ENCODE peak calls at places on chromosomes 12 and 14, in seven cellular contexts. I is thoracic aorta; T is CD4-positive, alpha-beta memory T cell; H is upper lobe of right lung; Z is neuronal stem cell; U is heart left ventricle; C is heart right ventricle. K is an unnamed sample. For H3K4me1 and H3K36me3, the result is how much of the 10 kb centered on the place peaks cover.

GRCh38 chr12:68342966-68343365 is 10.8 kb upstream of the MDM1 start:
- DNase-seq in T (no peak), I (no peak), Z (no peak), U (no peak), H (no peak), C (no peak), K (no peak)

GRCh38 chr14:74976264-74977113 is 21.1 kb upstream of the PGF start:
- DNase-seq in C (no peak), T (no peak), Z (no peak), U (no peak), I (no peak), H (no peak), K (no peak)

GRCh38 chr12:127054531-127054930 is 1212.4 kb upstream of the TMEM132C start:
- DNase-seq in H (no peak), Z (no peak), U (no peak), I (no peak), C (no peak), T (no peak), K (no peak)

GRCh38 chr12:3274664-3275063 is 197.5 kb downstream of the TSPAN9 start:
- DNase-seq in Z (no peak), T (no peak), C (no peak), U (no peak), I (no peak), H (no peak), K (no peak)

GRCh38 chr14:48943913-48944312 is 642.3 kb downstream of the RPS29 start:
- DNase-seq in Z (no peak), C (no peak), T (no peak), U (no peak), H (no peak), I (no peak), K (no peak)

GRCh38 chr14:21326972-21327371 is 47.1 kb downstream of the RPGRIP1 start:
- DNase-seq in U (no peak), C (no peak), I (no peak), H (no peak), T (no peak), Z (no peak), K (no peak)

GRCh38 chr12:26699237-26699636 is 133.8 kb downstream of the ITPR2 start:
- DNase-seq in U (no peak), C (no peak), T (no peak), H (no peak), I (no peak), Z (no peak), K (no peak)

GRCh38 chr14:94355191-94355794 is 32.2 kb upstream of the SERPINA6 start:
- DNase-seq in C (peak), Z (peak), U (peak), T (no peak), H (peak), I (no peak), K (no peak)

GRCh38 chr14:54579606-54580005 is 12.7 kb downstream of the SAMD4A start:
- DNase-seq in H (no peak), U (no peak), Z (no peak), I (no peak), T (no peak), C (no peak), K (no peak)

GRCh38 chr14:55297611-55298323 is 26.5 kb downstream of the FBXO34 start:
- DNase-seq in T (peak), Z (no peak), I (no peak), H (no peak), C (no peak), U (no peak), K (peak)

GRCh38 chr14:56339855-56340701 is 221.9 kb downstream of the PELI2 start:
- DNase-seq in H (peak), U (peak), T (peak), Z (peak), C (peak), I (peak), K (peak)

GRCh38 chr12:80778005-80778541 is 61.4 kb downstream of the MYF5 start:
- DNase-seq in C (peak), I (no peak), U (peak), H (no peak), T (no peak), Z (no peak), K (no peak)

GRCh38 chr12:113439606-113440030 is 17.4 kb downstream of the SDSL start:
- DNase-seq in H (no peak), C (peak), Z (peak), T (no peak), U (no peak), I (no peak), K (no peak)

GRCh38 chr14:99546230-99546879 is 57.7 kb downstream of the CCDC85C start:
- DNase-seq in T (no peak), H (no peak), Z (no peak), I (no peak), U (no peak), C (no peak), K (no peak)

GRCh38 chr12:107468182-107468581 is 217.4 kb upstream of the PWP1 start:
- DNase-seq in I (no peak), U (no peak), Z (no peak), T (no peak), C (no peak), H (no peak), K (no peak)

GRCh38 chr12:93751864-93752610 is 74.9 kb downstream of the CRADD start:
- DNase-seq in C (no peak), U (no peak), T (no peak), I (no peak), H (no peak), Z (no peak), K (no peak)

GRCh38 chr12:57152408-57153038 is 5.1 kb upstream of the LRP1-AS start:
- DNase-seq in U (no peak), C (no peak), T (no peak), H (no peak), I (no peak), Z (no peak), K (no peak)

GRCh38 chr12:114166360-114166759 is 200.2 kb upstream of the RBM19 start:
- DNase-seq in U (peak), I (no peak), T (no peak), H (no peak), Z (peak), C (peak), K (no peak)

GRCh38 chr12:93783827-93784226 is 106.7 kb downstream of the CRADD start:
- DNase-seq in T (peak), H (no peak), Z (no peak), U (no peak), I (no peak), C (no peak), K (peak)

GRCh38 chr12:99027491-99027890 is 382.4 kb downstream of the APAF1 start:
- DNase-seq in U (no peak), Z (no peak), C (no peak), T (no peak), I (no peak), H (no peak), K (no peak)

GRCh38 chr12:65673732-65674131 is 150.6 kb upstream of the HMGA2 start:
- DNase-seq in Z (no peak), H (no peak), U (no peak), T (no peak), C (no peak), I (no peak), K (no peak)

GRCh38 chr12:68530965-68531364 is 79.7 kb upstream of the RAP1B start:
- DNase-seq in H (no peak), U (peak), I (peak), Z (no peak), C (peak), T (no peak), K (no peak)

GRCh38 chr14:48575772-48576171 is 900.4 kb upstream of the MDGA2 start:
- DNase-seq in C (no peak), I (no peak), U (no peak), T (no peak), Z (no peak), H (no peak), K (no peak)

DNA sequence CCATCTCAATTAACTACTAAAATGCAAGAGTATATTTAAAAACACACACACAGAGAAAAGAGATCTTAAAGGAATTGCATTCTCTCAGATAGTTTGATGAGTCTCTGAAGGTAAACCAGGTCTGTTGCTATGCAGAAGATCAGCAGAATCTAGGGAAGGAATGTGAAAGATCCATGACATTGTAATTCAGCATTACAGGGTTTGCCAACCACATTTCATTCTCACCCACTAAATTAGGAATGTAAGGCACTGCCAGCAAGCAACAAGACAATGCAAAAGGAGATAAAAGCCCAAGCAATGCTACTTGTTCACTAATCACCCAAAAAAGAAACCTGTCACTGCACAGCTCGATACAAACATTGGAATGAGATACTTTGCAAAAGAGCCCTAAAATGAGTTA is 106.3 kb downstream of the LRIG3 start:
- DNase-seq in H (no peak), T (no peak), C (no peak), Z (no peak), U (no peak), I (no peak), K (no peak)
- H3K4me1 ChIP-seq in H (under half), T (under half), C (under half), Z (under half), U (under half), I (under half), K (under half)

DNA sequence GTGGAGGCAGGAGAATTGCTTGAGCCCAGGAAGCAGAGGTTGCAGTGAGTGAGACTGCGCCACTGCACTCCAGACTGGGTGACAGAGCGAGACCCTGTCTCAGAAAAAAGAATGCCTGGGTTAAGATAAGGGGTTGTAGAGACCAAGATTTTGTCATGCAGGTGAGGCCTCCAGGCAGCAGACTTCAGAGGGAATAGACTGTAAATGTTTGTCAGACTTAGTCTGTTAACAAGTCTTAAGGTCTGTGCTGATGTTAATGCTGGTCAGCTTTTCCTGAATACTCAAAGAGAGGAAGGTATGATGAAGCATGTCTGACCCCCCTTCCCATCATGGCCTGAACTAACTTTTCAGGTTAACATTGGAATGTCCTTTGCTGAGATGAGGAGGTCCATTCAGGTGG is 83.0 kb upstream of the FUT8 start:
- DNase-seq in I (no peak), Z (no peak), U (no peak), T (no peak), C (no peak), H (no peak), K (no peak)
- H3K27ac ChIP-seq in I (no peak), Z (no peak), U (no peak), T (no peak), C (no peak), H (no peak), K (no peak)

GRCh38 chr12:124516850-124517249 is 50.6 kb downstream of the NCOR2 start:
- DNase-seq in Z (no peak), I (no peak), U (no peak), C (no peak), H (no peak), T (no peak), K (no peak)
- H3K36me3 ChIP-seq in Z (under half), I (under half), U (under half), C (under half), H (under half), T (under half), K (under half)

GRCh38 chr12:2194060-2194459 is 141.3 kb downstream of the CACNA1C start:
- DNase-seq in Z (no peak), T (no peak), I (no peak), U (no peak), C (no peak), H (no peak), K (no peak)

GRCh38 chr12:2191534-2192153 is 138.9 kb downstream of the CACNA1C start:
- DNase-seq in U (no peak), T (no peak), Z (no peak), I (no peak), H (no peak), C (no peak), K (no peak)

GRCh38 chr12:2195085-2195484 is 142.3 kb downstream of the CACNA1C start:
- DNase-seq in C (no peak), T (no peak), U (no peak), I (no peak), Z (no peak), H (no peak), K (no peak)

GRCh38 chr12:2192231-2192630 is 139.4 kb downstream of the CACNA1C start:
- DNase-seq in I (no peak), Z (no peak), T (no peak), H (no peak), U (no peak), C (no peak), K (no peak)

DNA sequence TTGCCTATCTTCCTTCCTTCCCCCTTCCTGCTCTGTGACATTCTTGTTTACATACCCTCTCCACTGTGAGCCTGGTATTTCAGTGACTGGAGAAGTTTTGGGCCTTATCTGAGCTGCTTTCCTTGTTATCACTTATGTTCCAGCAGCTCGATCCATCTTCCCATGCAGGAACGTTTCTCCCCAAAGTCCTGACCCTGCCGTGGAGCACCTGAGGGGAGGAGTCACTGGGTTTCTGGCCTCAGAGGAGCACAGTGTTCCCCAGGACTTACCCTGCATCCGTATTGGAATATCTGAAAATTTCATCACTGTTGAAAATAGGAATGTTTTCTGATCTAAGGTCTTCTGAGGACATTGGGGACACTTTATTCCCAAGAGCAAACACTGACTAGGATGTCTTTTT is 141.8 kb downstream of the CACNA1C start:
- DNase-seq in C (no peak), Z (no peak), T (no peak), I (no peak), H (no peak), U (no peak), K (no peak)
- H3K4me1 ChIP-seq in C (half or more), Z (under half), T (under half), I (under half), H (under half), U (under half), K (under half)

GRCh38 chr12:18355429-18355828 is 94.1 kb downstream of the PIK3C2G start:
- DNase-seq in I (no peak), Z (no peak), H (no peak), C (no peak), T (no peak), U (no peak), K (no peak)
- H3K27ac ChIP-seq in I (no peak), Z (no peak), H (no peak), C (no peak), T (no peak), U (no peak), K (no peak)

GRCh38 chr12:21475552-21475951 is 25.9 kb downstream of the RECQL start:
- DNase-seq in U (no peak), C (no peak), T (no peak), Z (no peak), H (no peak), I (no peak), K (no peak)

GRCh38 chr12:21476949-21477348 is 24.5 kb downstream of the RECQL start:
- DNase-seq in T (no peak), U (no peak), I (no peak), C (no peak), H (no peak), Z (no peak), K (no peak)

GRCh38 chr12:21471294-21471693 is 30.1 kb downstream of the RECQL start:
- DNase-seq in C (no peak), T (no peak), U (no peak), Z (no peak), H (no peak), I (no peak), K (no peak)

GRCh38 chr12:21472197-21472596 is 29.2 kb downstream of the RECQL start:
- DNase-seq in I (no peak), C (no peak), H (no peak), Z (no peak), T (no peak), U (no peak), K (no peak)
- H3K36me3 ChIP-seq in I (under half), C (under half), H (half or more), Z (half or more), T (under half), U (half or more), K (half or more)

GRCh38 chr14:98208074-98208675 is 1063.8 kb downstream of the BCL11B start:
- DNase-seq in C (no peak), H (no peak), T (no peak), U (no peak), Z (no peak), I (no peak), K (no peak)

GRCh38 chr14:98207466-98207865 is 1064.5 kb downstream of the BCL11B start:
- DNase-seq in Z (no peak), U (no peak), I (no peak), C (no peak), H (no peak), T (no peak), K (no peak)

GRCh38 chr14:98203421-98203820 is 1068.6 kb downstream of the BCL11B start:
- DNase-seq in T (no peak), I (no peak), Z (no peak), U (no peak), C (no peak), H (no peak), K (no peak)

GRCh38 chr14:98200621-98201020 is 1071.4 kb downstream of the BCL11B start:
- DNase-seq in C (no peak), H (no peak), U (no peak), I (no peak), Z (no peak), T (no peak), K (no peak)

GRCh38 chr14:98204139-98204538 is 1067.9 kb downstream of the BCL11B start:
- DNase-seq in T (no peak), U (no peak), C (no peak), H (no peak), Z (no peak), I (no peak), K (no peak)
- H3K4me1 ChIP-seq in T (half or more), U (under half), C (under half), H (under half), Z (under half), I (under half), K (under half)

GRCh38 chr12:120903382-120903817 is 758 bp downstream of the SPPL3 start:
- DNase-seq in C (peak), H (peak), U (peak), T (peak), I (peak), Z (peak), K (peak)
- H3K27ac ChIP-seq in C (peak), H (peak), U (peak), T (peak), I (peak), Z (no peak), K (peak)

GRCh38 chr12:109532721-109533486 is 40.4 kb downstream of the MMAB start:
- DNase-seq in H (no peak), Z (no peak), I (no peak), T (no peak), U (no peak), C (no peak), K (no peak)
- H3K36me3 ChIP-seq in H (half or more), Z (half or more), I (under half), T (under half), U (half or more), C (under half), K (under half)

GRCh38 chr12:45231515-45232145 is 15.7 kb downstream of the ANO6 start:
- DNase-seq in H (no peak), Z (no peak), I (no peak), C (no peak), U (no peak), T (no peak), K (no peak)
- H3K4me1 ChIP-seq in H (under half), Z (under half), I (under half), C (half or more), U (half or more), T (under half), K (under half)